ENCODE peak calls at places on chromosomes 4 and X, in six cellular contexts. D is HTR-8/SVneo; E is SHP77; W is ovary; A is activated CD4-positive, alpha-beta T cell treated with anti-CD3 and anti-CD28 coated beads for 36 hours; X is NCI-H748 treated with DMSO at 0.1 percent for 48 hours. U is an unnamed sample.
A peak's percentile ranks its signal among the peaks of the same experiment; 100 is the strongest.

GRCh38 chr4:153634737-153635353 is 49.2 kb upstream of the TLR2 start:
- DNase-seq in D (peak; percentile 27), E (no peak), W (no peak), A (no peak), X (no peak), U (no peak)

GRCh38 chrX:51641421-51642021 is 22.8 kb upstream of the CENPVL3 start:
- DNase-seq in D (peak; percentile 3), E (peak; percentile 5), W (no peak), A (peak; percentile 10), X (peak; percentile 55), U (peak; percentile 52)

GRCh38 chrX:16171039-16171438 is 3.8 kb downstream of the MAGEB17 start:
- DNase-seq in D (no peak), E (no peak), W (no peak), A (no peak), X (no peak), U (no peak)

GRCh38 chr4:119659576-119659975 is 31.0 kb upstream of the PDE5A start:
- DNase-seq in D (no peak), E (no peak), W (no peak), A (no peak), X (peak; percentile 64), U (peak; percentile 35)

GRCh38 chr4:71195932-71196331 is 142.9 kb upstream of the SLC4A4 start:
- DNase-seq in D (no peak), E (no peak), W (no peak), A (no peak), X (no peak), U (no peak)

GRCh38 chr4:55397024-55397520 is 1.3 kb downstream of the TMEM165 start:
- DNase-seq in D (no peak), E (no peak), W (peak; percentile 46), A (no peak), X (no peak), U (no peak)

GRCh38 chrX:134679644-134680043 is 21.4 kb upstream of the PLAC1 start:
- DNase-seq in D (no peak), E (no peak), W (no peak), A (no peak), X (no peak), U (no peak)

GRCh38 chrX:107537815-107538214 is 88.4 kb downstream of the FRMPD3 start:
- DNase-seq in D (no peak), E (no peak), W (no peak), A (peak; percentile 60), X (peak; percentile 32), U (no peak)

GRCh38 chr4:78204176-78204575 is 147.1 kb downstream of the FRAS1 start:
- DNase-seq in D (no peak), E (no peak), W (no peak), A (no peak), X (no peak), U (no peak)

GRCh38 chr4:6546681-6547447 is 28.1 kb upstream of the MAN2B2 start:
- DNase-seq in D (peak; percentile 62), E (peak; percentile 19), W (peak; percentile 33), A (peak; percentile 67), X (peak; percentile 36), U (peak; percentile 82)

GRCh38 chr4:122661176-122661575 is 40.3 kb upstream of the IL21 start:
- DNase-seq in D (no peak), E (no peak), W (no peak), A (no peak), X (no peak), U (no peak)

GRCh38 chr4:108644237-108644636 is 6.2 kb upstream of the OSTC start:
- DNase-seq in D (no peak), E (no peak), W (no peak), A (no peak), X (no peak), U (no peak)

GRCh38 chr4:36269116-36269515 is 12.3 kb upstream of the DTHD1 start:
- DNase-seq in D (no peak), E (no peak), W (no peak), A (peak; percentile 52), X (no peak), U (no peak)

GRCh38 chr4:25160714-25161598 is 707 bp upstream of the SEPSECS start:
- DNase-seq in D (peak; percentile 7), E (no peak), W (peak; percentile 19), A (peak; percentile 38), X (peak; percentile 66), U (no peak)